ENCODE peak calls at places on chromosomes 13 and 19, in six cellular contexts. V, I, B, Q, K and U are unnamed samples.

GRCh38 chr13:100825551-100825950 is 151.0 kb upstream of the TMTC4 start:
- DNase-seq in I (no peak), B (no peak), Q (no peak), K (no peak), V (no peak), U (no peak)

GRCh38 chr13:74675185-74675584 is 541.0 kb upstream of the KLF12 start:
- DNase-seq in Q (no peak), I (no peak), B (no peak), K (no peak), V (peak; percentile 68), U (no peak)

GRCh38 chr13:66159526-66159925 is 1070.6 kb downstream of the PCDH9 start:
- DNase-seq in I (no peak), V (no peak), B (no peak), K (no peak), Q (no peak), U (no peak)

GRCh38 chr19:17747205-17748098 is 3.8 kb upstream of the FCHO1 start:
- DNase-seq in B (peak; percentile 92), K (peak; percentile 98), V (peak; percentile 96), Q (peak; percentile 94), I (peak; percentile 100), U (peak; percentile 82)

GRCh38 chr19:13255719-13256059 is 105.5 kb downstream of the IER2 start:
- DNase-seq in K (no peak), V (no peak), I (no peak), Q (no peak), B (no peak), U (no peak)

GRCh38 chr13:106176103-106176502 is 359.4 kb downstream of the EFNB2 start:
- DNase-seq in I (no peak), K (no peak), B (no peak), V (no peak), Q (no peak), U (no peak)

GRCh38 chr13:94028234-94029145 is 451.0 kb downstream of the DCT start:
- DNase-seq in K (no peak), B (no peak), I (no peak), V (no peak), Q (no peak), U (no peak)

GRCh38 chr13:101453784-101454201 is 1.3 kb downstream of the ITGBL1 start:
- DNase-seq in Q (no peak), K (peak; percentile 57), V (no peak), B (no peak), I (peak; percentile 72), U (no peak)

GRCh38 chr19:30374791-30375650 is 2.8 kb downstream of the ZNF536 start:
- DNase-seq in K (no peak), I (peak; percentile 85), V (peak; percentile 43), Q (no peak), B (no peak), U (no peak)

GRCh38 chr13:31968473-31968872 is 63.1 kb upstream of the FRY start:
- DNase-seq in Q (no peak), B (peak; percentile 55), I (no peak), V (no peak), K (no peak), U (no peak)

GRCh38 chr13:110214637-110215036 is 92.3 kb downstream of the COL4A1 start:
- DNase-seq in Q (no peak), V (peak; percentile 33), K (no peak), B (no peak), I (no peak), U (no peak)
- H3K4me1 ChIP-seq in Q (no peaks in the 10 kb centered on the region), V (peaks cover 28% of the 10 kb centered on the region), K (peaks cover 15% of the 10 kb centered on the region), B (no peaks in the 10 kb centered on the region), I (peaks cover 13% of the 10 kb centered on the region), U (peaks cover 15% of the 10 kb centered on the region)

GRCh38 chr13:44758595-44759221 is 182.6 kb upstream of the TSC22D1 start:
- DNase-seq in B (peak; percentile 59), I (no peak), V (peak; percentile 23), Q (no peak), K (no peak), U (no peak)
- H3K4me1 ChIP-seq in B (peaks cover 27% of the 10 kb centered on the region), I (peaks cover 33% of the 10 kb centered on the region), V (peaks cover 7% of the 10 kb centered on the region), Q (no peaks in the 10 kb centered on the region), K (peaks cover 3% of the 10 kb centered on the region), U (peaks cover 63% of the 10 kb centered on the region)

GRCh38 chr13:26618726-26619125 is 61.2 kb downstream of the WASF3 start:
- DNase-seq in B (no peak), I (no peak), Q (no peak), K (no peak), V (no peak), U (no peak)
- H3K4me1 ChIP-seq in B (no peaks in the 10 kb centered on the region), I (no peaks in the 10 kb centered on the region), Q (no peaks in the 10 kb centered on the region), K (no peaks in the 10 kb centered on the region), V (no peaks in the 10 kb centered on the region), U (no peaks in the 10 kb centered on the region)

GRCh38 chr19:34275705-34276104 is 21.4 kb downstream of the GARRE1 start:
- DNase-seq in Q (no peak), B (no peak), K (no peak), I (no peak), V (no peak), U (no peak)

GRCh38 chr19:34274827-34275625 is 20.7 kb downstream of the GARRE1 start:
- DNase-seq in B (no peak), I (no peak), V (peak; percentile 86), Q (no peak), K (no peak), U (no peak)

GRCh38 chr19:34274284-34274826 is 20.0 kb downstream of the GARRE1 start:
- DNase-seq in V (peak; percentile 41), B (no peak), K (no peak), Q (no peak), I (no peak), U (no peak)

GRCh38 chr19:34269968-34270621 is 15.7 kb downstream of the GARRE1 start:
- DNase-seq in B (peak; percentile 45), V (peak; percentile 95), K (peak; percentile 85), I (no peak), Q (peak; percentile 90), U (no peak)

GRCh38 chr19:34273121-34273845 is 18.9 kb downstream of the GARRE1 start:
- DNase-seq in Q (no peak), B (no peak), I (no peak), V (no peak), K (no peak), U (no peak)
- H3K4me1 ChIP-seq in Q (peaks cover 73% of the 10 kb centered on the region), B (peaks cover 9% of the 10 kb centered on the region), I (peaks cover 52% of the 10 kb centered on the region), V (peaks cover 63% of the 10 kb centered on the region), K (peaks cover 19% of the 10 kb centered on the region), U (no peaks in the 10 kb centered on the region)

DNA sequence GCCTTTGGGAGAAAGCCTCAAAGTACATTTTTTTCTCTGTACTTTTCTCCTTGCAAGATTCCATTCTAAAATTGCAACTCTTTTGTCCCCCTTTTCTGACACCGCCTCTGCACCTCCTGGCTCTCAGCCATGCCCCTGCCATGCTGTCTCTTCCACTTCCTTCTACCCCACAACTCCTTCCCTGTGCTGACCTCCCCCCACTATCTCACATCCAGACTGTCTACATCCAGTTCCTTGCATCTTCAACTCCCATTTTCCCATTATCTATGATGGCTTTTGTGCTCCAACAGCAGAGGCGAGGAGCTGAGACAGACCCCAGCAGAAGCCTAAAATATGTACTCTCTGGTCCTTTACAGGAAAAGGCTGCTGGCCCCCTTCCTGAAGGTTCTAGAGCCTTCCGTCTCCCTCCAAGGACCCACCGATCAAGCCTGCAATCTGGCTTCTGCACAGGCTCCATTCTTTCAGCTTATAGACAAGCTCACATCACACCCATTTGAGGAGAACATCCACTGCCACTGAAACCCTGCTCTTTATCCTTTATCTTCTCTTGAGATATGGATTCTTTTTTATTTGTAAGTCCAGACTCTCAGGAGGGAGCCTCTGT is 50.2 kb downstream of the RFX2 start:
- DNase-seq in V (no peak), Q (no peak), B (peak; percentile 16), I (no peak), K (peak; percentile 25), U (no peak)
- H3K4me1 ChIP-seq in V (no peaks in the 10 kb centered on the region), Q (peaks cover 8% of the 10 kb centered on the region), B (peaks cover 18% of the 10 kb centered on the region), I (peaks cover 41% of the 10 kb centered on the region), K (peaks cover 9% of the 10 kb centered on the region), U (peaks cover 70% of the 10 kb centered on the region)

GRCh38 chr13:49782784-49783183 is 9.7 kb downstream of the KPNA3 start:
- DNase-seq in I (no peak), K (no peak), Q (no peak), B (no peak), V (no peak), U (no peak)

GRCh38 chr13:49779721-49780120 is 12.8 kb downstream of the KPNA3 start:
- DNase-seq in Q (no peak), I (no peak), B (no peak), V (no peak), K (no peak), U (no peak)

GRCh38 chr13:49783865-49784264 is 8.6 kb downstream of the KPNA3 start:
- DNase-seq in I (no peak), Q (no peak), K (no peak), B (no peak), V (no peak), U (no peak)

GRCh38 chr13:49784886-49785570 is 7.5 kb downstream of the KPNA3 start:
- DNase-seq in B (no peak), V (no peak), Q (no peak), K (no peak), I (no peak), U (no peak)

DNA sequence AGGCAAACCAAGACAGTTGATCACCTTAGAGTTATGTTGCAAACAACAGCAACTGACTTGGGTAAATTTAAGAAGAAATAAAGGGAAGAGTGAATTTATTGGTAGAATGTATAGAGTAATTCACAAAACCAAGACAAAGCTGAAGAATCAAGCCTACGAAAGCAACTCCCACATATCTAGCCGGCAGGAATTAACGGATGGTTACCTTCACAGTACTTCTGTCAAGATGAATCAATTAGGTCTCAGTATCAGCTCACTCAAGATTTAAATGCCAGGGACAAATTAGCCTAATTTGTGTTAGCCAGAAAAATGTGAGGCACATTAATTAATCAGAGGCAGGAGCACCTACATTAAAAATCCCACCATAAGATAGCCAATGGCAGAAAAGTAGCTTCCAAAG is 10.7 kb downstream of the KPNA3 start:
- DNase-seq in K (no peak), I (no peak), Q (no peak), B (no peak), V (no peak), U (no peak)
- H3K4me1 ChIP-seq in K (peaks cover 10% of the 10 kb centered on the region), I (peaks cover 5% of the 10 kb centered on the region), Q (peaks cover 13% of the 10 kb centered on the region), B (no peaks in the 10 kb centered on the region), V (no peaks in the 10 kb centered on the region), U (no peaks in the 10 kb centered on the region)